ENCODE peak calls at places on chromosomes 3 and 15, in four cellular contexts. D is SK-N-SH, K is GM12878, M is H1. A is an unnamed sample.

GRCh38 chr3:173583496-173583895 is 186.0 kb downstream of the NLGN1 start:
- DNase-seq in D (no peak), K (no peak), M (no peak), A (no peak)

GRCh38 chr15:40095381-40096093 is 13.1 kb downstream of the BMF start:
- DNase-seq in D (no peak), K (no peak), M (no peak), A (no peak)

GRCh38 chr3:130276203-130276803 is 69.2 kb upstream of the COL6A5 start:
- DNase-seq in D (peak; percentile 65), K (no peak), M (no peak), A (peak; percentile 56)

GRCh38 chr3:179768080-179768479 is 115.2 kb downstream of the USP13 start:
- DNase-seq in D (peak; percentile 79), K (no peak), M (peak; percentile 58), A (peak; percentile 61)

GRCh38 chr15:68594533-68595259 is 15.9 kb downstream of the CORO2B start:
- DNase-seq in D (no peak), K (no peak), M (no peak), A (no peak)

GRCh38 chr3:71250026-71250425 is 333.5 kb downstream of the FOXP1 start:
- DNase-seq in D (no peak), K (no peak), M (no peak), A (no peak)

GRCh38 chr3:17577795-17578520 is 164.5 kb downstream of the TBC1D5 start:
- DNase-seq in D (peak; percentile 35), K (no peak), M (no peak), A (no peak)

GRCh38 chr3:171358171-171358890 is 101.9 kb downstream of the TNIK start:
- DNase-seq in D (no peak), K (no peak), M (no peak), A (no peak)

GRCh38 chr3:98612587-98612986 is 19.2 kb upstream of the CPOX start:
- DNase-seq in D (no peak), K (no peak), M (peak; percentile 69), A (no peak)

GRCh38 chr3:101978348-101978747 is 129.0 kb downstream of the NFKBIZ start:
- DNase-seq in D (no peak), K (no peak), M (no peak), A (no peak)

GRCh38 chr15:78767331-78767951 is 43.8 kb downstream of the ADAMTS7 start:
- DNase-seq in D (no peak), K (no peak), M (no peak), A (no peak)

GRCh38 chr3:120168038-120168437 is 73.8 kb upstream of the GSK3B start:
- DNase-seq in D (no peak), K (no peak), M (no peak), A (no peak)

GRCh38 chr3:161851941-161852566 is 355.4 kb downstream of the OTOL1 start:
- DNase-seq in D (peak; percentile 22), K (peak; percentile 8), M (peak; percentile 95), A (peak; percentile 25)

GRCh38 chr15:62896969-62897486 is 145.5 kb upstream of the TPM1 start:
- DNase-seq in D (peak; percentile 78), K (no peak), M (no peak), A (peak; percentile 26)

GRCh38 chr3:98209244-98209643 is 42.7 kb downstream of the OR5H15 start:
- DNase-seq in D (no peak), K (no peak), M (no peak), A (no peak)

GRCh38 chr3:15815696-15816095 is 17.9 kb upstream of the ANKRD28 start:
- DNase-seq in D (peak; percentile 9), K (no peak), M (no peak), A (no peak)

GRCh38 chr15:66565731-66566130 is at the start of gene LCTL:
- DNase-seq in D (no peak), K (no peak), M (peak; percentile 73), A (peak; percentile 69)

GRCh38 chr3:30273304-30274072 is 332.9 kb upstream of the TGFBR2 start:
- DNase-seq in D (peak; percentile 34), K (no peak), M (no peak), A (no peak)

GRCh38 chr3:58837863-58838255 is 171.3 kb upstream of the FAM3D start:
- DNase-seq in D (no peak), K (no peak), M (no peak), A (no peak)

GRCh38 chr3:117278424-117279190 is 569.0 kb downstream of the TUSC7 start:
- DNase-seq in D (peak; percentile 33), K (peak; percentile 30), M (no peak), A (no peak)

GRCh38 chr3:21551019-21551418 is 200.0 kb downstream of the ZNF385D start:
- DNase-seq in D (peak; percentile 5), K (no peak), M (no peak), A (peak; percentile 14)

GRCh38 chr15:62218841-62219240 is 53.8 kb upstream of the C2CD4B start:
- DNase-seq in D (no peak), K (no peak), M (no peak), A (no peak)

GRCh38 chr3:170470063-170471006 is 51.7 kb downstream of the CLDN11 start:
- DNase-seq in D (no peak), K (no peak), M (peak; percentile 26), A (no peak)

GRCh38 chr3:129501630-129502029 is 26.8 kb upstream of the RHO start:
- DNase-seq in D (no peak), K (no peak), M (no peak), A (no peak)

GRCh38 chr15:92306662-92307061 is 87.0 kb upstream of the ST8SIA2 start:
- DNase-seq in D (peak; percentile 52), K (no peak), M (no peak), A (peak; percentile 11)

GRCh38 chr15:56931674-56932507 is 13.4 kb downstream of the TCF12 start:
- DNase-seq in D (no peak), K (no peak), M (no peak), A (no peak)

GRCh38 chr15:65796610-65797012 is 4.5 kb upstream of the DENND4A start:
- DNase-seq in D (no peak), K (no peak), M (no peak), A (peak; percentile 53)

GRCh38 chr3:15181964-15182363 is 24.1 kb upstream of the CAPN7 start:
- DNase-seq in D (no peak), K (no peak), M (no peak), A (no peak)

GRCh38 chr15:74631935-74632560 is 16.4 kb downstream of the CLK3 start:
- DNase-seq in D (peak; percentile 82), K (no peak), M (peak; percentile 87), A (peak; percentile 81)

GRCh38 chr3:196432137-196432879 is at the start of gene UBXN7:
- DNase-seq in D (peak; percentile 100), K (peak; percentile 85), M (peak; percentile 98), A (peak; percentile 100)

GRCh38 chr15:73578036-73578435 is 55.2 kb downstream of the NPTN start:
- DNase-seq in D (no peak), K (no peak), M (no peak), A (no peak)

GRCh38 chr3:183500349-183500748 is 55.2 kb downstream of the KLHL6 start:
- DNase-seq in D (no peak), K (no peak), M (no peak), A (no peak)

GRCh38 chr3:143429628-143430514 is 310.3 kb downstream of the CHST2 start:
- DNase-seq in D (no peak), K (no peak), M (no peak), A (no peak)

GRCh38 chr3:143436231-143436930 is 316.8 kb downstream of the CHST2 start:
- DNase-seq in D (no peak), K (no peak), M (no peak), A (no peak)

GRCh38 chr3:143428351-143428750 is 308.8 kb downstream of the CHST2 start:
- DNase-seq in D (no peak), K (no peak), M (no peak), A (no peak)

GRCh38 chr3:143430582-143430981 is 311.0 kb downstream of the CHST2 start:
- DNase-seq in D (no peak), K (no peak), M (no peak), A (no peak)

DNA sequence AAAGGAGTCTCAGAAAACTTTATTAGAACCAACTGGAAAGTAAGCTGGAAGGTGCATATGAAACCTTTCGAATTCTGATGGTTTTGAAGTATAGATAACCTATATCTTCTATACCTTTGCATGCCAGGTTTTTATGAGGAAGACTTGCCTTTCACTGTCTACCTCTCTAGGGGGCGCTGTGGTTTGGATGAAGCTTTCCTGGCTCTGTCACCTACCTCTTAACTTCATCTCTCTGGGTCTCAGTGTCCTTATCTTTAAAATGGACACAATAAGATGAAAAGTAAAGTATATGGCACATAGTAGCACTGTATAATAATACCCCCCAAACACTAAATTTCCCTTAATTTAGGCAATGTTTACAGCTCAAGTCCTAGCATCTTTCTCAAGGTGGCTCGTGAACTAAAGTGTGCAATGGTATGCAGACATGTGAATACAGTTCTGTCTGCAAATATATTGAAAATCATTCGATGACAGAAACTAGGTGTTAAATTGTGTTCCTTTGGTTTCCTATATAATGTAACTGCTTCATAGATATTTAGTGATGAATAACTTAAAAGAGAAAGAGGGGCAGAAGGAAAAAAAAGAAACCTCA is 314.3 kb downstream of the CHST2 start:
- DNase-seq in D (peak; percentile 2), K (no peak), M (peak; percentile 58), A (peak; percentile 26)
- TF ChIP-seq NRF1 in D (no peak), K (no peak), M (no peak), A (no peak)

DNA sequence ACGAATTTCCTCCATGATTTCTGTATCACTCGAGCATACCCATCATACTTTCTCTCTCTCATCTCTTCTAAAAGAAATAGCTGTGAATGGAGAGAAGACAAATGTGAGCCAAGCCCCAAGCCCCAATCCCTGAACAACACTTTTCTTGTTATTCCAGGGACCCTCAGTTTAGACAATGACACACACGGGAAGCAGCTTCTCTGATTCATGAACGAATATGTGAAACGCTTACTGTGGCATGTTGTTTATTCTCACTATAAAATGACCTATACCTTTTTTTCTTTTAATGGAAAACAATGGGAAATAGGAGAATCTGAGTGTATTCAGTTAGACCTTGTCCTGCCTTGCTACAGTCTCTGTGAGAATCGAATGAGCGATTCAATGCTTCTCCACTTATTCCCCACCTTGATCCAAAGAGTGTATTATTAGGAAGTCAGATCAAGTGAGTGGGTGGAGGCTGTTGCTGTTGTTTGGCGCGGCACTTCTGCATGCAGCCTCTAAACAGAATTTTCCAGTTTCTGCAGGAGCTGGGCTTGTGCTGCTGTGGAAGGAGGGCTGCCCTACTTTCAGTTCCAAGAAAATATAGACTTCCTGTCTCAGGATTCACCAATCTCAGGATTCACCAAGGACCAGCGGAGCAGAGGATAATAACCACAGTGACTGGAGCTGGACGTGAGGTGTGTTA is 32.3 kb upstream of the LDHAL6B start:
- DNase-seq in D (no peak), K (no peak), M (no peak), A (no peak)
- TF ChIP-seq NRF1 in D (no peak), K (no peak), M (no peak), A (no peak)

GRCh38 chr15:76165951-76166350 is 106.2 kb downstream of the TMEM266 start:
- DNase-seq in D (no peak), K (no peak), M (no peak), A (no peak)

GRCh38 chr15:76169792-76170425 is 110.1 kb downstream of the TMEM266 start:
- DNase-seq in D (no peak), K (no peak), M (no peak), A (no peak)

GRCh38 chr15:76169013-76169412 is 109.2 kb downstream of the TMEM266 start:
- DNase-seq in D (no peak), K (no peak), M (no peak), A (peak; percentile 50)

GRCh38 chr15:76170426-76170800 is 110.6 kb downstream of the TMEM266 start:
- DNase-seq in D (no peak), K (no peak), M (no peak), A (no peak)

GRCh38 chr15:76168237-76168984 is 108.6 kb downstream of the TMEM266 start:
- DNase-seq in D (no peak), K (no peak), M (no peak), A (no peak)
- TF ChIP-seq NRF1 in D (no peak), K (no peak), M (no peak), A (no peak)

GRCh38 chr3:149542375-149543312 is 68.1 kb downstream of the TM4SF4 start:
- DNase-seq in D (no peak), K (no peak), M (no peak), A (no peak)
- TF ChIP-seq NRF1 in D (no peak), K (no peak), M (no peak), A (no peak)

GRCh38 chr15:51924146-51925068 is 47.2 kb downstream of the LEO1 start:
- DNase-seq in D (no peak), K (no peak), M (peak; percentile 55), A (no peak)
- TF ChIP-seq NRF1 in D (no peak), K (no peak), M (no peak), A (no peak)

A was measured in K562.